ENCODE peak calls at places on chromosomes 4 and X, in eight cellular contexts. One of them, this sample, is unnamed. For H3K27me3, the result is how much of the 10 kb centered on the place peaks cover.

GRCh38 chr4:10438924-10439323 is 18.3 kb downstream of the ZNF518B start:
- DNase-seq in heart right ventricle: no peak
- DNase-seq in MG63: no peak
- DNase-seq in testis: no peak
- DNase-seq in iPS DF 6.9: no peak
- DNase-seq in bronchial epithelial cell: no peak
- DNase-seq in H7: no peak
- DNase-seq in stomach: no peak
- DNase-seq in this sample: no peak

GRCh38 chrX:155768036-155768769 is 112.9 kb upstream of the VAMP7 start:
- DNase-seq in heart right ventricle: no peak
- DNase-seq in stomach: no peak
- DNase-seq in iPS DF 6.9: no peak
- DNase-seq in testis: no peak
- DNase-seq in bronchial epithelial cell: peak
- DNase-seq in H7: peak
- DNase-seq in MG63: no peak
- DNase-seq in this sample: no peak

GRCh38 chr4:102585329-102585728 is 84.2 kb downstream of the NFKB1 start:
- DNase-seq in H7: no peak
- DNase-seq in heart right ventricle: no peak
- DNase-seq in testis: no peak
- DNase-seq in bronchial epithelial cell: peak
- DNase-seq in stomach: no peak
- DNase-seq in MG63: no peak
- DNase-seq in iPS DF 6.9: no peak
- DNase-seq in this sample: no peak

GRCh38 chr4:16443504-16444088 is 217.3 kb upstream of the TAPT1 start:
- DNase-seq in iPS DF 6.9: peak
- DNase-seq in bronchial epithelial cell: peak
- DNase-seq in testis: peak
- DNase-seq in heart right ventricle: peak
- DNase-seq in stomach: no peak
- DNase-seq in MG63: no peak
- DNase-seq in H7: peak
- DNase-seq in this sample: peak

GRCh38 chrX:100615015-100615414 is 21.6 kb downstream of the TSPAN6 start:
- DNase-seq in stomach: no peak
- DNase-seq in testis: peak
- DNase-seq in H7: peak
- DNase-seq in iPS DF 6.9: no peak
- DNase-seq in heart right ventricle: peak
- DNase-seq in bronchial epithelial cell: peak
- DNase-seq in MG63: peak
- DNase-seq in this sample: peak

GRCh38 chrX:1533083-1533482 is 3.9 kb downstream of the P2RY8 start:
- DNase-seq in stomach: no peak
- DNase-seq in MG63: no peak
- DNase-seq in testis: no peak
- DNase-seq in heart right ventricle: no peak
- DNase-seq in iPS DF 6.9: no peak
- DNase-seq in H7: no peak
- DNase-seq in bronchial epithelial cell: no peak
- DNase-seq in this sample: no peak

GRCh38 chrX:39677585-39677984 is 420.2 kb downstream of the BCOR start:
- DNase-seq in bronchial epithelial cell: no peak
- DNase-seq in testis: no peak
- DNase-seq in H7: no peak
- DNase-seq in iPS DF 6.9: no peak
- DNase-seq in heart right ventricle: no peak
- DNase-seq in MG63: no peak
- DNase-seq in stomach: no peak
- DNase-seq in this sample: no peak

GRCh38 chr4:141548791-141549190 is 87.6 kb upstream of the IL15 start:
- DNase-seq in heart right ventricle: no peak
- DNase-seq in stomach: no peak
- DNase-seq in testis: no peak
- DNase-seq in bronchial epithelial cell: no peak
- DNase-seq in MG63: no peak
- DNase-seq in H7: no peak
- DNase-seq in iPS DF 6.9: no peak
- DNase-seq in this sample: no peak

GRCh38 chrX:130330706-130331105 is 9.0 kb upstream of the SLC25A14 start:
- DNase-seq in MG63: peak
- DNase-seq in testis: peak
- DNase-seq in H7: peak
- DNase-seq in heart right ventricle: peak
- DNase-seq in iPS DF 6.9: no peak
- DNase-seq in bronchial epithelial cell: peak
- DNase-seq in stomach: peak
- DNase-seq in this sample: peak

GRCh38 chr4:38131371-38132139 is 171.4 kb downstream of the PTTG2 start:
- DNase-seq in stomach: no peak
- DNase-seq in iPS DF 6.9: no peak
- DNase-seq in H7: peak
- DNase-seq in heart right ventricle: no peak
- DNase-seq in MG63: no peak
- DNase-seq in bronchial epithelial cell: no peak
- DNase-seq in testis: no peak
- DNase-seq in this sample: peak

GRCh38 chr4:169099775-169100180 is 89.7 kb upstream of the CBR4 start:
- DNase-seq in stomach: no peak
- DNase-seq in heart right ventricle: peak
- DNase-seq in testis: peak
- DNase-seq in iPS DF 6.9: no peak
- DNase-seq in bronchial epithelial cell: no peak
- DNase-seq in MG63: peak
- DNase-seq in H7: no peak
- DNase-seq in this sample: no peak

GRCh38 chrX:41110801-41111625 is 25.8 kb downstream of the USP9X start:
- DNase-seq in MG63: no peak
- DNase-seq in testis: no peak
- DNase-seq in H7: no peak
- DNase-seq in iPS DF 6.9: no peak
- DNase-seq in heart right ventricle: no peak
- DNase-seq in stomach: no peak
- DNase-seq in bronchial epithelial cell: no peak
- DNase-seq in this sample: no peak

GRCh38 chr4:36492590-36492989 is 211.2 kb downstream of the DTHD1 start:
- DNase-seq in heart right ventricle: no peak
- DNase-seq in H7: no peak
- DNase-seq in testis: no peak
- DNase-seq in bronchial epithelial cell: peak
- DNase-seq in stomach: no peak
- DNase-seq in iPS DF 6.9: no peak
- DNase-seq in MG63: no peak
- DNase-seq in this sample: no peak

GRCh38 chr4:101953949-101954348 is 163.4 kb downstream of the BANK1 start:
- DNase-seq in iPS DF 6.9: peak
- DNase-seq in MG63: peak
- DNase-seq in stomach: no peak
- DNase-seq in bronchial epithelial cell: peak
- DNase-seq in heart right ventricle: no peak
- DNase-seq in H7: no peak
- DNase-seq in testis: no peak
- DNase-seq in this sample: peak

GRCh38 chr4:105058177-105058812 is 88.4 kb upstream of the TET2 start:
- DNase-seq in bronchial epithelial cell: peak
- DNase-seq in H7: no peak
- DNase-seq in MG63: no peak
- DNase-seq in testis: no peak
- DNase-seq in heart right ventricle: no peak
- DNase-seq in stomach: no peak
- DNase-seq in iPS DF 6.9: no peak
- DNase-seq in this sample: no peak

GRCh38 chr4:42653606-42654560 is 3.0 kb downstream of the ATP8A1 start:
- DNase-seq in bronchial epithelial cell: peak
- DNase-seq in heart right ventricle: no peak
- DNase-seq in MG63: peak
- DNase-seq in iPS DF 6.9: no peak
- DNase-seq in testis: no peak
- DNase-seq in stomach: peak
- DNase-seq in H7: no peak
- DNase-seq in this sample: no peak

GRCh38 chr4:91116861-91117260 is 989.7 kb downstream of the CCSER1 start:
- DNase-seq in testis: no peak
- DNase-seq in H7: peak
- DNase-seq in heart right ventricle: no peak
- DNase-seq in bronchial epithelial cell: peak
- DNase-seq in stomach: no peak
- DNase-seq in iPS DF 6.9: no peak
- DNase-seq in MG63: no peak
- DNase-seq in this sample: peak

GRCh38 chrX:48919360-48919821 is 567 bp upstream of the PIM2 start:
- DNase-seq in iPS DF 6.9: no peak
- DNase-seq in heart right ventricle: no peak
- DNase-seq in bronchial epithelial cell: no peak
- DNase-seq in MG63: no peak
- DNase-seq in testis: no peak
- DNase-seq in H7: peak
- DNase-seq in stomach: no peak
- DNase-seq in this sample: no peak

GRCh38 chr4:9792381-9792780 is 10.9 kb downstream of the DRD5 start:
- DNase-seq in stomach: no peak
- DNase-seq in H7: no peak
- DNase-seq in MG63: no peak
- DNase-seq in iPS DF 6.9: no peak
- DNase-seq in testis: no peak
- DNase-seq in heart right ventricle: no peak
- DNase-seq in bronchial epithelial cell: peak
- DNase-seq in this sample: no peak

GRCh38 chrX:19920945-19921344 is 33.5 kb upstream of the SH3KBP1 start:
- DNase-seq in bronchial epithelial cell: no peak
- DNase-seq in heart right ventricle: no peak
- DNase-seq in stomach: no peak
- DNase-seq in H7: no peak
- DNase-seq in iPS DF 6.9: no peak
- DNase-seq in testis: no peak
- DNase-seq in MG63: no peak
- DNase-seq in this sample: no peak

GRCh38 chrX:19924285-19924684 is 36.9 kb upstream of the SH3KBP1 start:
- DNase-seq in testis: no peak
- DNase-seq in iPS DF 6.9: no peak
- DNase-seq in H7: no peak
- DNase-seq in MG63: no peak
- DNase-seq in stomach: no peak
- DNase-seq in bronchial epithelial cell: no peak
- DNase-seq in heart right ventricle: no peak
- DNase-seq in this sample: no peak

GRCh38 chrX:19931146-19931545 is 43.7 kb upstream of the SH3KBP1 start:
- DNase-seq in stomach: no peak
- DNase-seq in iPS DF 6.9: no peak
- DNase-seq in testis: no peak
- DNase-seq in heart right ventricle: no peak
- DNase-seq in MG63: no peak
- DNase-seq in bronchial epithelial cell: no peak
- DNase-seq in H7: no peak
- DNase-seq in this sample: no peak

GRCh38 chrX:19926095-19926494 is 38.7 kb upstream of the SH3KBP1 start:
- DNase-seq in testis: no peak
- DNase-seq in stomach: no peak
- DNase-seq in bronchial epithelial cell: no peak
- DNase-seq in heart right ventricle: no peak
- DNase-seq in MG63: no peak
- DNase-seq in iPS DF 6.9: no peak
- DNase-seq in H7: no peak
- DNase-seq in this sample: no peak
- H3K4me3 ChIP-seq in testis: no peak
- H3K4me3 ChIP-seq in stomach: no peak
- H3K4me3 ChIP-seq in bronchial epithelial cell: no peak
- H3K4me3 ChIP-seq in heart right ventricle: no peak
- H3K4me3 ChIP-seq in MG63: no peak
- H3K4me3 ChIP-seq in iPS DF 6.9: no peak
- H3K4me3 ChIP-seq in H7: no peak
- H3K4me3 ChIP-seq in this sample: no peak

GRCh38 chr4:183691897-183692296 is 32.8 kb downstream of the TRAPPC11 start:
- DNase-seq in iPS DF 6.9: no peak
- DNase-seq in bronchial epithelial cell: no peak
- DNase-seq in H7: no peak
- DNase-seq in heart right ventricle: no peak
- DNase-seq in testis: no peak
- DNase-seq in stomach: no peak
- DNase-seq in MG63: no peak
- DNase-seq in this sample: no peak
- H3K27me3 ChIP-seq in iPS DF 6.9: under half
- H3K27me3 ChIP-seq in bronchial epithelial cell: under half
- H3K27me3 ChIP-seq in H7: under half
- H3K27me3 ChIP-seq in heart right ventricle: under half
- H3K27me3 ChIP-seq in testis: under half
- H3K27me3 ChIP-seq in stomach: under half
- H3K27me3 ChIP-seq in MG63: under half
- H3K27me3 ChIP-seq in this sample: under half

DNA sequence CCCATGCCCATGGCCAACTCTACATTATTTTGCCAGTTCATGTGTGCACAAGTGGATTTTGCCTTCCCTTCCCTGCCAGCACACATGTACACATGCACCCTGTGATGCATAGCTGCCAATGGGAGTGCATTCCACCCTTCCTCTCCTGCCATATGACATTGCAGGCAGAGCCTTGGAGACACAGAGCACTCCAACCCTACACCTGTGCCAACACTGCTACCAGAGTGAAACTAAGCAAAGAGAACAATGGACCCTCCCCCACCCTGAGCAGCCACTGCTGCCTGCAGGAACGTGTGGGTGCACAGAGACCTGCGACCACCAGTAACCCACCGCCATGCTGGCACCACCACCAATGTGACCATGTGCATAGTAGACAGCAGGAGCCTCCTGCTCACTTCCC is 78.4 kb downstream of the ITM2A start:
- DNase-seq in H7: no peak
- DNase-seq in bronchial epithelial cell: no peak
- DNase-seq in heart right ventricle: no peak
- DNase-seq in stomach: no peak
- DNase-seq in MG63: no peak
- DNase-seq in testis: no peak
- DNase-seq in iPS DF 6.9: no peak
- DNase-seq in this sample: no peak
- H3K4me3 ChIP-seq in H7: no peak
- H3K4me3 ChIP-seq in bronchial epithelial cell: no peak
- H3K4me3 ChIP-seq in heart right ventricle: no peak
- H3K4me3 ChIP-seq in stomach: no peak
- H3K4me3 ChIP-seq in MG63: no peak
- H3K4me3 ChIP-seq in testis: no peak
- H3K4me3 ChIP-seq in iPS DF 6.9: no peak
- H3K4me3 ChIP-seq in this sample: no peak

DNA sequence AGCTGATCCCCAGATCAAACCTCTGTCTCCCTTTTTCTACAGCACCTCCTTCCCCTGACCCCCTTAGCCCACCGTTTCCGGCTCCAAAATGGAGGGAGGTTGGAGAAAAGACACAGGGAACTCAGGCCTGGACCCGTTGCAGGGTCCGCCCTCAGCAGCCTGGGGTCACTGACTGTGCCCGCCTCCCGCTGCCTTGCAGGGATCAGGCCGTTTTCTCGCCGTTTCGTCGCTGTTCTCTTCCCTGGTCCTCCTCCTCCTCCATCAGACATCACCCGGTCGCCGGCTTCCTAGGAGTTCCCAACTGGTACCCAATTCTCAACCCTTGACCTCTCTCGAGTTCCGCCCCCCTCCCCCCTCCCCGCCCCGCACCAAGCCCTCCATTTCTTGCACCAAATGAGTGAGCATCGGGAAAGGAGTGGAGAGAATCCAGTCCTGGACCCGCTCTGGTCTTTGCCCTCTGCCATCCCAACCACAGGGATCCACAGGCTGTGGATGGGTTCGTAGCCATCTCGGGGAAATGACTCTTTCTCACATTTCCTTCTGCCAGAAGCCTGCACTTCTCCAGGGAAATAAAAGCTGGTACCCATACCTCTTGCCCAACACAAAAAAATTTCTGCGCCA is 493 bp downstream of the TCEAL5 start:
- DNase-seq in iPS DF 6.9: no peak
- DNase-seq in testis: no peak
- DNase-seq in stomach: no peak
- DNase-seq in H7: peak
- DNase-seq in bronchial epithelial cell: no peak
- DNase-seq in MG63: no peak
- DNase-seq in heart right ventricle: no peak
- DNase-seq in this sample: no peak
- H3K27me3 ChIP-seq in iPS DF 6.9: under half
- H3K27me3 ChIP-seq in testis: under half
- H3K27me3 ChIP-seq in stomach: under half
- H3K27me3 ChIP-seq in H7: under half
- H3K27me3 ChIP-seq in bronchial epithelial cell: under half
- H3K27me3 ChIP-seq in MG63: under half
- H3K27me3 ChIP-seq in heart right ventricle: half or more
- H3K27me3 ChIP-seq in this sample: under half

This sample was measured in SJCRH30.